ENCODE peak calls at places on chromosomes 12 and 14, in five cellular contexts. One of them, this sample, is unnamed.

GRCh38 chr14:65478596-65478995 is 66.1 kb downstream of the FUT8 start:
- DNase-seq in K562: peak; percentile 34
- DNase-seq in HepG2: no peak
- DNase-seq in GM12878: no peak
- DNase-seq in SK-N-SH: no peak
- DNase-seq in this sample: peak; percentile 10

GRCh38 chr12:107415834-107416233 is 269.8 kb upstream of the PWP1 start:
- DNase-seq in K562: no peak
- DNase-seq in HepG2: no peak
- DNase-seq in GM12878: no peak
- DNase-seq in SK-N-SH: no peak
- DNase-seq in this sample: no peak

GRCh38 chr14:83196235-83196634 is 1662.6 kb upstream of the SEL1L start:
- DNase-seq in K562: no peak
- DNase-seq in HepG2: no peak
- DNase-seq in GM12878: no peak
- DNase-seq in SK-N-SH: no peak
- DNase-seq in this sample: no peak

GRCh38 chr14:68794856-68795601 is 2.2 kb upstream of the ZFP36L1 start:
- DNase-seq in K562: peak; percentile 57
- DNase-seq in HepG2: no peak
- DNase-seq in GM12878: no peak
- DNase-seq in SK-N-SH: peak; percentile 72
- DNase-seq in this sample: no peak

GRCh38 chr14:77063581-77064289 is 34.3 kb upstream of the CIPC start:
- DNase-seq in K562: no peak
- DNase-seq in HepG2: no peak
- DNase-seq in GM12878: no peak
- DNase-seq in SK-N-SH: no peak
- DNase-seq in this sample: no peak

GRCh38 chr12:63845726-63846125 is 1.2 kb downstream of the SRGAP1 start:
- DNase-seq in K562: no peak
- DNase-seq in HepG2: peak; percentile 88
- DNase-seq in GM12878: no peak
- DNase-seq in SK-N-SH: peak; percentile 18
- DNase-seq in this sample: no peak

GRCh38 chr14:77307099-77307496 is 13.6 kb downstream of the POMT2 start:
- DNase-seq in K562: no peak
- DNase-seq in HepG2: peak; percentile 58
- DNase-seq in GM12878: no peak
- DNase-seq in SK-N-SH: peak; percentile 26
- DNase-seq in this sample: no peak

GRCh38 chr12:1595690-1596347 is 1.4 kb upstream of the FBXL14 start:
- DNase-seq in K562: no peak
- DNase-seq in HepG2: no peak
- DNase-seq in GM12878: no peak
- DNase-seq in SK-N-SH: no peak
- DNase-seq in this sample: no peak

GRCh38 chr14:60775296-60775695 is 40.7 kb downstream of the MNAT1 start:
- DNase-seq in K562: no peak
- DNase-seq in HepG2: no peak
- DNase-seq in GM12878: no peak
- DNase-seq in SK-N-SH: no peak
- DNase-seq in this sample: no peak

GRCh38 chr12:10147714-10148403 is 17.9 kb upstream of the CLEC7A start:
- DNase-seq in K562: no peak
- DNase-seq in HepG2: no peak
- DNase-seq in GM12878: no peak
- DNase-seq in SK-N-SH: no peak
- DNase-seq in this sample: no peak

GRCh38 chr12:104280703-104281458 is 22.7 kb upstream of the EID3 start:
- DNase-seq in K562: peak; percentile 45
- DNase-seq in HepG2: peak; percentile 43
- DNase-seq in GM12878: no peak
- DNase-seq in SK-N-SH: no peak
- DNase-seq in this sample: peak; percentile 67

GRCh38 chr12:6141048-6141447 is 16.6 kb upstream of the VWF start:
- DNase-seq in K562: no peak
- DNase-seq in HepG2: no peak
- DNase-seq in GM12878: no peak
- DNase-seq in SK-N-SH: no peak
- DNase-seq in this sample: no peak

GRCh38 chr12:53102883-53103807 is at the start of gene SOAT2:
- DNase-seq in K562: no peak
- DNase-seq in HepG2: peak; percentile 72
- DNase-seq in GM12878: peak; percentile 68
- DNase-seq in SK-N-SH: no peak
- DNase-seq in this sample: no peak

GRCh38 chr14:94110552-94111181 is at the start of gene IFI27:
- DNase-seq in K562: peak; percentile 70
- DNase-seq in HepG2: no peak
- DNase-seq in GM12878: no peak
- DNase-seq in SK-N-SH: no peak
- DNase-seq in this sample: no peak

GRCh38 chr12:114769634-114770033 is 85.7 kb upstream of the TBX3 start:
- DNase-seq in K562: no peak
- DNase-seq in HepG2: peak; percentile 34
- DNase-seq in GM12878: no peak
- DNase-seq in SK-N-SH: no peak
- DNase-seq in this sample: no peak

GRCh38 chr14:60544659-60545058 is 35.7 kb downstream of the SIX6 start:
- DNase-seq in K562: no peak
- DNase-seq in HepG2: no peak
- DNase-seq in GM12878: no peak
- DNase-seq in SK-N-SH: no peak
- DNase-seq in this sample: no peak

GRCh38 chr12:52207895-52208294 is 16.1 kb upstream of the KRT80 start:
- DNase-seq in K562: no peak
- DNase-seq in HepG2: no peak
- DNase-seq in GM12878: no peak
- DNase-seq in SK-N-SH: no peak
- DNase-seq in this sample: no peak

GRCh38 chr14:101120636-101121398 is 217.3 kb upstream of the RTL1 start:
- DNase-seq in K562: no peak
- DNase-seq in HepG2: no peak
- DNase-seq in GM12878: no peak
- DNase-seq in SK-N-SH: peak; percentile 27
- DNase-seq in this sample: no peak

GRCh38 chr14:35140718-35141581 is 18.6 kb downstream of the PRORP start:
- DNase-seq in K562: no peak
- DNase-seq in HepG2: peak; percentile 68
- DNase-seq in GM12878: no peak
- DNase-seq in SK-N-SH: peak; percentile 45
- DNase-seq in this sample: no peak

GRCh38 chr12:2084553-2085296 is 31.9 kb downstream of the CACNA1C start:
- DNase-seq in K562: no peak
- DNase-seq in HepG2: no peak
- DNase-seq in GM12878: no peak
- DNase-seq in SK-N-SH: no peak
- DNase-seq in this sample: no peak

GRCh38 chr12:122322501-122322900 is 56.2 kb upstream of the VPS33A start:
- DNase-seq in K562: no peak
- DNase-seq in HepG2: no peak
- DNase-seq in GM12878: no peak
- DNase-seq in SK-N-SH: no peak
- DNase-seq in this sample: no peak

GRCh38 chr12:42482820-42483533 is 106.6 kb downstream of the PRICKLE1 start:
- DNase-seq in K562: peak; percentile 82
- DNase-seq in HepG2: peak; percentile 24
- DNase-seq in GM12878: no peak
- DNase-seq in SK-N-SH: peak; percentile 96
- DNase-seq in this sample: peak; percentile 79

GRCh38 chr12:102879144-102879763 is 37.8 kb downstream of the PAH start:
- DNase-seq in K562: peak; percentile 47
- DNase-seq in HepG2: no peak
- DNase-seq in GM12878: peak; percentile 51
- DNase-seq in SK-N-SH: peak; percentile 23
- DNase-seq in this sample: peak; percentile 75

GRCh38 chr14:99751539-99752485 is 41.4 kb upstream of the EML1 start:
- DNase-seq in K562: no peak
- DNase-seq in HepG2: no peak
- DNase-seq in GM12878: no peak
- DNase-seq in SK-N-SH: no peak
- DNase-seq in this sample: no peak

GRCh38 chr14:104865631-104866441 is 768 bp downstream of the CEP170B start:
- DNase-seq in K562: peak; percentile 75
- DNase-seq in HepG2: no peak
- DNase-seq in GM12878: no peak
- DNase-seq in SK-N-SH: peak; percentile 80
- DNase-seq in this sample: peak; percentile 41

GRCh38 chr14:100679707-100680438 is 46.8 kb upstream of the DLK1 start:
- DNase-seq in K562: no peak
- DNase-seq in HepG2: peak; percentile 83
- DNase-seq in GM12878: no peak
- DNase-seq in SK-N-SH: no peak
- DNase-seq in this sample: no peak

DNA sequence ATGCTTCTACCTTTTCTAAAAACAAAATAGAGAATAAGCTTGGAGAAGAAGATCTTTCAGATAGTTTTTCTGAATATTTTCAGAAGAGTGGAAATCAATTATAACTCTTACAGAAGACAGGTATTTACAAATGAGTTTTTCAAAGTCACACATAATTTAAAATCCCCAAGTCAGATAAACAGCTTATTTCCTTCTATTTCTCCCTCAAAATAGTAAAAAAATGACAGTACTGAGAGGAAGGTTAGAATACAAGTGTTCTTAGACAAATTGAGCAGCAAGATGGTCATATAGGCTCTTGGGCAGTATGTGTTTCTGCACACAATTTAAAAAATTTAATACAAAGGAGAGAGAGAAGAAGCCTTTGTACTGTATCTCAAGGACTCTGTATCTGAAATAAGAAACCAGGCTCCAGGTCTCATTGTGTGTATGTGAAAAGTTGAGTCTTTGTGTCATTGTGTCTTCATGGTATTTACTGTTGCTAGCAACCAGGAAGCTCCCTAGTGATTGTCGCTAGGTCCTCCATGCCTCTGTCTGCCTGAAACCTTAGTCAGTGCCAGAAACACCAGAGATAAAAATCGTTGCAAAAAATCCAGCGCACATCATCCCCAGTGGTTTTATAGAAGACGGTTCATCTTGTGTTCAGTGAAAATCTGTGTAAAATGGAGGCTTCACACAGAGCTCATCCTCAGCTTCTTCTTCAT is 12.9 kb upstream of the TUBA1A start:
- DNase-seq in K562: peak; percentile 51
- DNase-seq in HepG2: no peak
- DNase-seq in GM12878: no peak
- DNase-seq in SK-N-SH: peak; percentile 56
- DNase-seq in this sample: peak; percentile 82
- TF ChIP-seq EP300 in K562: no peak
- TF ChIP-seq EP300 in HepG2: no peak
- TF ChIP-seq EP300 in GM12878: no peak
- TF ChIP-seq EP300 in SK-N-SH: no peak
- TF ChIP-seq EP300 in this sample: no peak

DNA sequence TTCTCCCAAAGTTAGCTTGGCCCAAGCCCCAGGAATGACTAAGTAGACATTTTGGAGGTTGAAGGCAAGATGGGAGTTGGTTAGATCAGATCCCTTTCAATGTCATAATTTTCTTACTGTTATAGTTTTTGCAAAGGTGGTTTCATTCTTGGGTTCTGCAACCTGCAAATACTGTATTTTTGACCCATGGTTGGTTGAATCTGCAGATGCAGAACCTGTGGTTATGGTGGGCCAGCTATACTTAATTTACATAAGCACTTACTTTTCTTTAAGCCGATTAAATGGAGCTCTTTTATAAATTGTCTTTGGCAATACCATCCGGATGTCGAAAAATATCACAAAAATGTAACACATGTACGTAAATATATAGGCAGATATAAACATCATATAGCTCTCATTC is 25.6 kb downstream of the LEMD3 start:
- DNase-seq in K562: no peak
- DNase-seq in HepG2: no peak
- DNase-seq in GM12878: no peak
- DNase-seq in SK-N-SH: no peak
- DNase-seq in this sample: no peak
- TF ChIP-seq SMC3 in K562: no peak
- TF ChIP-seq SMC3 in HepG2: no peak
- TF ChIP-seq SMC3 in GM12878: no peak
- TF ChIP-seq SMC3 in SK-N-SH: no peak
- TF ChIP-seq SMC3 in this sample: no peak

DNA sequence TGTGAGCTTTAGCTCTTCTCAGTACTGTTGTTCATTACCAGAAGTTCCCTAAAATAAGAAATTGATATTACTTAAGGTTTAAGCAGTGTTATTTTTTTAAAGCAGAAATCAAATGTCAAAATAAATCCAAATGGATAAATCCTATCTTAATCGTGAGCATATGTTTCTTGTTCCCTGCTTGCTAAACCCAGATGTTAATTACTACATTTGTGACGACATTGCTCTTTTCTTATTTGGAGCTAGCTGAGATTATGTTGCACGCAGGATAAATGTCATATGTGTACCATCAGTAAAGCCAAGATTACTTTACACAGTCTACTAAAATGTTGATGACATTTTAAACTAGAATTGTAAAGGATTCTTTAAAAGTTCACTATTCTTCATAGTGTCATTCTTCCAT is 157.5 kb downstream of the PLCZ1 start:
- DNase-seq in K562: no peak
- DNase-seq in HepG2: no peak
- DNase-seq in GM12878: no peak
- DNase-seq in SK-N-SH: no peak
- DNase-seq in this sample: no peak
- TF ChIP-seq EP300 in K562: no peak
- TF ChIP-seq EP300 in HepG2: no peak
- TF ChIP-seq EP300 in GM12878: no peak
- TF ChIP-seq EP300 in SK-N-SH: no peak
- TF ChIP-seq EP300 in this sample: no peak

GRCh38 chr14:63642656-63643382 is 1.1 kb upstream of the WDR89 start:
- DNase-seq in K562: peak; percentile 20
- DNase-seq in HepG2: no peak
- DNase-seq in GM12878: no peak
- DNase-seq in SK-N-SH: no peak
- DNase-seq in this sample: no peak

GRCh38 chr14:63641473-63642228 is at the start of gene WDR89:
- DNase-seq in K562: peak; percentile 96
- DNase-seq in HepG2: peak; percentile 99
- DNase-seq in GM12878: peak; percentile 100
- DNase-seq in SK-N-SH: peak; percentile 87
- DNase-seq in this sample: peak; percentile 98

GRCh38 chr14:63647696-63648410 is 6.2 kb upstream of the WDR89 start:
- DNase-seq in K562: no peak
- DNase-seq in HepG2: no peak
- DNase-seq in GM12878: no peak
- DNase-seq in SK-N-SH: no peak
- DNase-seq in this sample: no peak

GRCh38 chr14:63644741-63645140 is 3.1 kb upstream of the WDR89 start:
- DNase-seq in K562: no peak
- DNase-seq in HepG2: no peak
- DNase-seq in GM12878: no peak
- DNase-seq in SK-N-SH: no peak
- DNase-seq in this sample: no peak

DNA sequence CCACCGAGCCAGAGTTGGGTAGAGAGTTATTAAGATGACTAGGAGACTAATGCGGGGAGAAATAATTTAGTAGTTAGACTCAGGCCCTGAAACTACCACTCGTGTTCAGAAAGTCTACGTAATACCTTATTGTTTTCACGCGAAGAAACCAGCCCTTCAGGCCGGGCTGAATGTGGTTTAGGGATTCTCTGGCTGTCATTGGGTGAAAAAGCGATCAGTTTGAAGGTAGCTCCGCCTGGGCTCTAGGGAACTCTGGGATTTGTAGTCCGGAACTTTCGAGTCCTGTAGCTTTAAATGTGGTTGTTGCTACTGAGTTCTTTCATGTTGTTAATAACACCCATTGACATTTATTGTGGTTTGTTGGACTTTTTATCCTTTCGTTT is 549 bp upstream of the WDR89 start:
- DNase-seq in K562: peak; percentile 90
- DNase-seq in HepG2: peak; percentile 94
- DNase-seq in GM12878: peak; percentile 93
- DNase-seq in SK-N-SH: peak; percentile 77
- DNase-seq in this sample: peak; percentile 90
- TF ChIP-seq SMC3 in K562: no peak
- TF ChIP-seq SMC3 in HepG2: no peak
- TF ChIP-seq SMC3 in GM12878: no peak
- TF ChIP-seq SMC3 in SK-N-SH: no peak
- TF ChIP-seq SMC3 in this sample: no peak